ENCODE peak calls at places on chromosomes 3 and 15, in ten cellular contexts. One of them, this sample, is unnamed.

GRCh38 chr3:4493931-4494806 is 1.0 kb downstream of the ITPR1 start:
- DNase-seq in hepatocyte: peak; percentile 34
- DNase-seq in tibial nerve: no peak
- DNase-seq in activated CD4-positive, alpha-beta memory T cell treated with anti-CD3 and anti-CD28 coated beads for 36 hours: peak; percentile 36
- DNase-seq in stimulated activated CD8-positive, alpha-beta memory T cell treated with anti-CD3 and anti-CD28 coated beads, Interleukin-4, amount 100 ng/mL, for 24 hours: no peak
- DNase-seq in left ventricle myocardium superior: peak; percentile 35
- DNase-seq in CD4-positive, CD25-positive, alpha-beta regulatory T cell: peak; percentile 24
- DNase-seq in NCI-H1092: no peak
- DNase-seq in HepG2: no peak
- DNase-seq in AG04450: no peak
- DNase-seq in this sample: peak; percentile 54

GRCh38 chr3:149512073-149512782 is 37.7 kb downstream of the TM4SF4 start:
- DNase-seq in hepatocyte: peak; percentile 82
- DNase-seq in tibial nerve: peak; percentile 81
- DNase-seq in activated CD4-positive, alpha-beta memory T cell treated with anti-CD3 and anti-CD28 coated beads for 36 hours: peak; percentile 51
- DNase-seq in stimulated activated CD8-positive, alpha-beta memory T cell treated with anti-CD3 and anti-CD28 coated beads, Interleukin-4, amount 100 ng/mL, for 24 hours: no peak
- DNase-seq in left ventricle myocardium superior: peak; percentile 66
- DNase-seq in CD4-positive, CD25-positive, alpha-beta regulatory T cell: peak; percentile 27
- DNase-seq in NCI-H1092: peak; percentile 27
- DNase-seq in HepG2: peak; percentile 64
- DNase-seq in AG04450: no peak
- DNase-seq in this sample: peak; percentile 76

GRCh38 chr3:169591983-169592644 is 71.4 kb downstream of the MECOM start:
- DNase-seq in hepatocyte: no peak
- DNase-seq in tibial nerve: no peak
- DNase-seq in activated CD4-positive, alpha-beta memory T cell treated with anti-CD3 and anti-CD28 coated beads for 36 hours: no peak
- DNase-seq in stimulated activated CD8-positive, alpha-beta memory T cell treated with anti-CD3 and anti-CD28 coated beads, Interleukin-4, amount 100 ng/mL, for 24 hours: no peak
- DNase-seq in left ventricle myocardium superior: no peak
- DNase-seq in CD4-positive, CD25-positive, alpha-beta regulatory T cell: peak; percentile 5
- DNase-seq in NCI-H1092: no peak
- DNase-seq in HepG2: no peak
- DNase-seq in AG04450: no peak
- DNase-seq in this sample: no peak

GRCh38 chr3:184016820-184017671 is 638 bp downstream of the ABCC5 start:
- DNase-seq in hepatocyte: peak; percentile 81
- DNase-seq in tibial nerve: peak; percentile 20
- DNase-seq in activated CD4-positive, alpha-beta memory T cell treated with anti-CD3 and anti-CD28 coated beads for 36 hours: peak; percentile 68
- DNase-seq in stimulated activated CD8-positive, alpha-beta memory T cell treated with anti-CD3 and anti-CD28 coated beads, Interleukin-4, amount 100 ng/mL, for 24 hours: peak; percentile 27
- DNase-seq in left ventricle myocardium superior: peak; percentile 84
- DNase-seq in CD4-positive, CD25-positive, alpha-beta regulatory T cell: peak; percentile 65
- DNase-seq in NCI-H1092: peak; percentile 50
- DNase-seq in HepG2: peak; percentile 18
- DNase-seq in AG04450: no peak
- DNase-seq in this sample: peak; percentile 82

GRCh38 chr3:81723732-81724313 is 37.6 kb downstream of the GBE1 start:
- DNase-seq in hepatocyte: no peak
- DNase-seq in tibial nerve: no peak
- DNase-seq in activated CD4-positive, alpha-beta memory T cell treated with anti-CD3 and anti-CD28 coated beads for 36 hours: no peak
- DNase-seq in stimulated activated CD8-positive, alpha-beta memory T cell treated with anti-CD3 and anti-CD28 coated beads, Interleukin-4, amount 100 ng/mL, for 24 hours: no peak
- DNase-seq in left ventricle myocardium superior: no peak
- DNase-seq in CD4-positive, CD25-positive, alpha-beta regulatory T cell: no peak
- DNase-seq in NCI-H1092: no peak
- DNase-seq in HepG2: peak; percentile 41
- DNase-seq in AG04450: no peak
- DNase-seq in this sample: no peak

GRCh38 chr3:46143951-46144473 is 64.1 kb downstream of the CCR1 start:
- DNase-seq in hepatocyte: no peak
- DNase-seq in tibial nerve: no peak
- DNase-seq in activated CD4-positive, alpha-beta memory T cell treated with anti-CD3 and anti-CD28 coated beads for 36 hours: no peak
- DNase-seq in stimulated activated CD8-positive, alpha-beta memory T cell treated with anti-CD3 and anti-CD28 coated beads, Interleukin-4, amount 100 ng/mL, for 24 hours: no peak
- DNase-seq in left ventricle myocardium superior: peak; percentile 55
- DNase-seq in CD4-positive, CD25-positive, alpha-beta regulatory T cell: no peak
- DNase-seq in NCI-H1092: no peak
- DNase-seq in HepG2: no peak
- DNase-seq in AG04450: no peak
- DNase-seq in this sample: no peak

GRCh38 chr3:177308911-177309310 is 111.6 kb upstream of the TBL1XR1 start:
- DNase-seq in hepatocyte: no peak
- DNase-seq in tibial nerve: no peak
- DNase-seq in activated CD4-positive, alpha-beta memory T cell treated with anti-CD3 and anti-CD28 coated beads for 36 hours: no peak
- DNase-seq in stimulated activated CD8-positive, alpha-beta memory T cell treated with anti-CD3 and anti-CD28 coated beads, Interleukin-4, amount 100 ng/mL, for 24 hours: no peak
- DNase-seq in left ventricle myocardium superior: no peak
- DNase-seq in CD4-positive, CD25-positive, alpha-beta regulatory T cell: no peak
- DNase-seq in NCI-H1092: no peak
- DNase-seq in HepG2: no peak
- DNase-seq in AG04450: no peak
- DNase-seq in this sample: no peak

GRCh38 chr15:56568466-56569167 is 103.7 kb upstream of the MNS1 start:
- DNase-seq in hepatocyte: no peak
- DNase-seq in tibial nerve: no peak
- DNase-seq in activated CD4-positive, alpha-beta memory T cell treated with anti-CD3 and anti-CD28 coated beads for 36 hours: no peak
- DNase-seq in stimulated activated CD8-positive, alpha-beta memory T cell treated with anti-CD3 and anti-CD28 coated beads, Interleukin-4, amount 100 ng/mL, for 24 hours: no peak
- DNase-seq in left ventricle myocardium superior: no peak
- DNase-seq in CD4-positive, CD25-positive, alpha-beta regulatory T cell: no peak
- DNase-seq in NCI-H1092: no peak
- DNase-seq in HepG2: no peak
- DNase-seq in AG04450: no peak
- DNase-seq in this sample: no peak

GRCh38 chr3:30875505-30875904 is 19.0 kb downstream of the GADL1 start:
- DNase-seq in hepatocyte: no peak
- DNase-seq in tibial nerve: no peak
- DNase-seq in activated CD4-positive, alpha-beta memory T cell treated with anti-CD3 and anti-CD28 coated beads for 36 hours: no peak
- DNase-seq in stimulated activated CD8-positive, alpha-beta memory T cell treated with anti-CD3 and anti-CD28 coated beads, Interleukin-4, amount 100 ng/mL, for 24 hours: no peak
- DNase-seq in left ventricle myocardium superior: no peak
- DNase-seq in CD4-positive, CD25-positive, alpha-beta regulatory T cell: no peak
- DNase-seq in NCI-H1092: no peak
- DNase-seq in HepG2: no peak
- DNase-seq in AG04450: no peak
- DNase-seq in this sample: no peak

GRCh38 chr15:44159492-44159891 is 35.6 kb downstream of the FRMD5 start:
- DNase-seq in hepatocyte: peak; percentile 9
- DNase-seq in tibial nerve: no peak
- DNase-seq in activated CD4-positive, alpha-beta memory T cell treated with anti-CD3 and anti-CD28 coated beads for 36 hours: no peak
- DNase-seq in stimulated activated CD8-positive, alpha-beta memory T cell treated with anti-CD3 and anti-CD28 coated beads, Interleukin-4, amount 100 ng/mL, for 24 hours: no peak
- DNase-seq in left ventricle myocardium superior: no peak
- DNase-seq in CD4-positive, CD25-positive, alpha-beta regulatory T cell: no peak
- DNase-seq in NCI-H1092: no peak
- DNase-seq in HepG2: no peak
- DNase-seq in AG04450: no peak
- DNase-seq in this sample: no peak

GRCh38 chr3:194130807-194131589 is 5.0 kb upstream of the HES1 start:
- DNase-seq in hepatocyte: peak; percentile 73
- DNase-seq in tibial nerve: no peak
- DNase-seq in activated CD4-positive, alpha-beta memory T cell treated with anti-CD3 and anti-CD28 coated beads for 36 hours: no peak
- DNase-seq in stimulated activated CD8-positive, alpha-beta memory T cell treated with anti-CD3 and anti-CD28 coated beads, Interleukin-4, amount 100 ng/mL, for 24 hours: no peak
- DNase-seq in left ventricle myocardium superior: peak; percentile 41
- DNase-seq in CD4-positive, CD25-positive, alpha-beta regulatory T cell: peak; percentile 75
- DNase-seq in NCI-H1092: peak; percentile 35
- DNase-seq in HepG2: peak; percentile 94
- DNase-seq in AG04450: no peak
- DNase-seq in this sample: peak; percentile 66

GRCh38 chr15:57044961-57045360 is 126.5 kb downstream of the TCF12 start:
- DNase-seq in hepatocyte: no peak
- DNase-seq in tibial nerve: no peak
- DNase-seq in activated CD4-positive, alpha-beta memory T cell treated with anti-CD3 and anti-CD28 coated beads for 36 hours: no peak
- DNase-seq in stimulated activated CD8-positive, alpha-beta memory T cell treated with anti-CD3 and anti-CD28 coated beads, Interleukin-4, amount 100 ng/mL, for 24 hours: no peak
- DNase-seq in left ventricle myocardium superior: no peak
- DNase-seq in CD4-positive, CD25-positive, alpha-beta regulatory T cell: no peak
- DNase-seq in NCI-H1092: no peak
- DNase-seq in HepG2: no peak
- DNase-seq in AG04450: no peak
- DNase-seq in this sample: no peak

GRCh38 chr3:40229411-40229810 is 80.1 kb upstream of the EIF1B start:
- DNase-seq in hepatocyte: no peak
- DNase-seq in tibial nerve: no peak
- DNase-seq in activated CD4-positive, alpha-beta memory T cell treated with anti-CD3 and anti-CD28 coated beads for 36 hours: no peak
- DNase-seq in stimulated activated CD8-positive, alpha-beta memory T cell treated with anti-CD3 and anti-CD28 coated beads, Interleukin-4, amount 100 ng/mL, for 24 hours: no peak
- DNase-seq in left ventricle myocardium superior: no peak
- DNase-seq in CD4-positive, CD25-positive, alpha-beta regulatory T cell: no peak
- DNase-seq in NCI-H1092: no peak
- DNase-seq in HepG2: no peak
- DNase-seq in AG04450: no peak
- DNase-seq in this sample: no peak

GRCh38 chr3:13243571-13243970 is 170.3 kb upstream of the IQSEC1 start:
- DNase-seq in hepatocyte: no peak
- DNase-seq in tibial nerve: no peak
- DNase-seq in activated CD4-positive, alpha-beta memory T cell treated with anti-CD3 and anti-CD28 coated beads for 36 hours: no peak
- DNase-seq in stimulated activated CD8-positive, alpha-beta memory T cell treated with anti-CD3 and anti-CD28 coated beads, Interleukin-4, amount 100 ng/mL, for 24 hours: no peak
- DNase-seq in left ventricle myocardium superior: no peak
- DNase-seq in CD4-positive, CD25-positive, alpha-beta regulatory T cell: no peak
- DNase-seq in NCI-H1092: no peak
- DNase-seq in HepG2: no peak
- DNase-seq in AG04450: no peak
- DNase-seq in this sample: no peak

This sample was measured in ecto neural progenitor cell.